ENCODE peak calls at places on chromosomes 2 and 18, in four cellular contexts. N is SK-N-SH; H is spleen; G is stimulated activated CD4-positive, alpha-beta T cell treated with anti-CD3 and anti-CD28 coated beads, Interleukin-4, amount 100 ng/mL, for 48 hours. Z is an unnamed sample.
A peak's percentile ranks its signal among the peaks of the same experiment; 100 is the strongest.

GRCh38 chr2:393711-394696 is 106.1 kb upstream of the ALKAL2 start:
- DNase-seq in H (peak; percentile 87), N (no peak), G (peak; percentile 47), Z (no peak)

GRCh38 chr2:170717991-170718589 is 3.0 kb downstream of the SP5 start:
- DNase-seq in G (no peak), N (no peak), H (no peak), Z (no peak)

GRCh38 chr18:48828713-48829442 is 121.9 kb downstream of the SMAD7 start:
- DNase-seq in H (peak; percentile 66), N (peak; percentile 70), G (no peak), Z (peak; percentile 28)

GRCh38 chr2:2286592-2286991 is 44.5 kb downstream of the MYT1L start:
- DNase-seq in N (no peak), H (no peak), G (no peak), Z (no peak)

GRCh38 chr2:129799036-129799958 is 180.2 kb upstream of the RAB6C start:
- DNase-seq in H (no peak), G (no peak), N (no peak), Z (no peak)

GRCh38 chr2:199690225-199690624 is 160.8 kb downstream of the FTCDNL1 start:
- DNase-seq in G (no peak), H (no peak), N (no peak), Z (no peak)

GRCh38 chr2:171630812-171631626 is 56.2 kb upstream of the DYNC1I2 start:
- DNase-seq in N (no peak), G (no peak), H (no peak), Z (no peak)

GRCh38 chr2:238257786-238258700 is 18.2 kb upstream of the HES6 start:
- DNase-seq in G (no peak), H (peak; percentile 37), N (no peak), Z (no peak)

GRCh38 chr2:47645246-47645645 is 137.7 kb upstream of the MSH6 start:
- DNase-seq in H (no peak), G (no peak), N (no peak), Z (no peak)

GRCh38 chr2:113061241-113061640 is 2.2 kb downstream of the IL36RN start:
- DNase-seq in H (no peak), N (no peak), G (no peak), Z (no peak)

GRCh38 chr2:233705911-233706506 is 6.7 kb upstream of the UGT1A5 start:
- DNase-seq in N (no peak), G (no peak), H (no peak), Z (no peak)

GRCh38 chr2:120794716-120795115 is 59.0 kb downstream of the GLI2 start:
- DNase-seq in N (no peak), G (no peak), H (no peak), Z (no peak)

GRCh38 chr2:24871852-24872323 is 48.1 kb downstream of the ADCY3 start:
- DNase-seq in G (no peak), N (no peak), H (no peak), Z (no peak)

GRCh38 chr2:66694087-66694858 is 259.3 kb downstream of the MEIS1 start:
- DNase-seq in N (no peak), H (no peak), G (no peak), Z (no peak)

GRCh38 chr2:120546077-120546864 is 189.4 kb upstream of the GLI2 start:
- DNase-seq in H (no peak), G (no peak), N (no peak), Z (peak; percentile 54)

GRCh38 chr2:232088771-232089170 is 127.3 kb downstream of the DIS3L2 start:
- DNase-seq in G (no peak), N (no peak), H (no peak), Z (no peak)

GRCh38 chr2:21044694-21045371 is 960 bp upstream of the APOB start:
- DNase-seq in N (no peak), G (no peak), H (no peak), Z (no peak)

Z was measured in heart left ventricle.